ENCODE peak calls at places on chromosomes 6 and 20, in four cellular contexts. One of them, this sample, is unnamed.

GRCh38 chr6:132937466-132937906 is 123.1 kb downstream of the RPS12 start:
- DNase-seq in mesendoderm: peak; percentile 74
- DNase-seq in upper lobe of right lung: no peak
- DNase-seq in stomach: peak; percentile 64
- DNase-seq in this sample: peak; percentile 83

GRCh38 chr20:57603120-57603519 is 17.1 kb downstream of the ZBP1 start:
- DNase-seq in upper lobe of right lung: no peak
- DNase-seq in stomach: no peak
- DNase-seq in mesendoderm: no peak
- DNase-seq in this sample: no peak

GRCh38 chr6:17600527-17601388 is 656 bp downstream of the FAM8A1 start:
- DNase-seq in mesendoderm: peak; percentile 60
- DNase-seq in upper lobe of right lung: peak; percentile 85
- DNase-seq in stomach: peak; percentile 47
- DNase-seq in this sample: peak; percentile 66

GRCh38 chr6:157157228-157157627 is 166.1 kb downstream of the TMEM242 start:
- DNase-seq in upper lobe of right lung: no peak
- DNase-seq in stomach: no peak
- DNase-seq in mesendoderm: no peak
- DNase-seq in this sample: no peak

GRCh38 chr6:16511048-16511660 is 250.1 kb downstream of the ATXN1 start:
- DNase-seq in upper lobe of right lung: no peak
- DNase-seq in stomach: no peak
- DNase-seq in mesendoderm: peak; percentile 36
- DNase-seq in this sample: peak; percentile 34

GRCh38 chr6:143198312-143198711 is 137.6 kb downstream of the AIG1 start:
- DNase-seq in mesendoderm: no peak
- DNase-seq in stomach: no peak
- DNase-seq in upper lobe of right lung: no peak
- DNase-seq in this sample: no peak

GRCh38 chr6:144351338-144351737 is 66.2 kb downstream of the UTRN start:
- DNase-seq in upper lobe of right lung: no peak
- DNase-seq in stomach: no peak
- DNase-seq in mesendoderm: no peak
- DNase-seq in this sample: no peak

GRCh38 chr20:41408986-41409385 is 42.4 kb upstream of the EMILIN3 start:
- DNase-seq in upper lobe of right lung: no peak
- DNase-seq in mesendoderm: no peak
- DNase-seq in stomach: no peak
- DNase-seq in this sample: no peak

GRCh38 chr6:7454696-7455095 is 65.1 kb downstream of the RIOK1 start:
- DNase-seq in upper lobe of right lung: no peak
- DNase-seq in mesendoderm: no peak
- DNase-seq in stomach: no peak
- DNase-seq in this sample: no peak

GRCh38 chr20:3606021-3606420 is 57.2 kb downstream of the GFRA4 start:
- DNase-seq in mesendoderm: no peak
- DNase-seq in upper lobe of right lung: no peak
- DNase-seq in stomach: no peak
- DNase-seq in this sample: no peak

GRCh38 chr6:35427851-35428321 is 24.3 kb upstream of the FANCE start:
- DNase-seq in upper lobe of right lung: no peak
- DNase-seq in mesendoderm: no peak
- DNase-seq in stomach: no peak
- DNase-seq in this sample: no peak

GRCh38 chr6:100801036-100801435 is 80.1 kb downstream of the ASCC3 start:
- DNase-seq in stomach: no peak
- DNase-seq in mesendoderm: no peak
- DNase-seq in upper lobe of right lung: no peak
- DNase-seq in this sample: no peak

GRCh38 chr6:110414669-110415296 is 592 bp downstream of the DDO start:
- DNase-seq in upper lobe of right lung: peak; percentile 73
- DNase-seq in stomach: no peak
- DNase-seq in mesendoderm: no peak
- DNase-seq in this sample: no peak
- H3K27ac ChIP-seq in upper lobe of right lung: peak overlapping the region; percentile 77
- H3K27ac ChIP-seq in stomach: peak overlapping the region; percentile 64
- H3K27ac ChIP-seq in mesendoderm: no peak overlapping the region
- H3K27ac ChIP-seq in this sample: peak overlapping the region; percentile 81

DNA sequence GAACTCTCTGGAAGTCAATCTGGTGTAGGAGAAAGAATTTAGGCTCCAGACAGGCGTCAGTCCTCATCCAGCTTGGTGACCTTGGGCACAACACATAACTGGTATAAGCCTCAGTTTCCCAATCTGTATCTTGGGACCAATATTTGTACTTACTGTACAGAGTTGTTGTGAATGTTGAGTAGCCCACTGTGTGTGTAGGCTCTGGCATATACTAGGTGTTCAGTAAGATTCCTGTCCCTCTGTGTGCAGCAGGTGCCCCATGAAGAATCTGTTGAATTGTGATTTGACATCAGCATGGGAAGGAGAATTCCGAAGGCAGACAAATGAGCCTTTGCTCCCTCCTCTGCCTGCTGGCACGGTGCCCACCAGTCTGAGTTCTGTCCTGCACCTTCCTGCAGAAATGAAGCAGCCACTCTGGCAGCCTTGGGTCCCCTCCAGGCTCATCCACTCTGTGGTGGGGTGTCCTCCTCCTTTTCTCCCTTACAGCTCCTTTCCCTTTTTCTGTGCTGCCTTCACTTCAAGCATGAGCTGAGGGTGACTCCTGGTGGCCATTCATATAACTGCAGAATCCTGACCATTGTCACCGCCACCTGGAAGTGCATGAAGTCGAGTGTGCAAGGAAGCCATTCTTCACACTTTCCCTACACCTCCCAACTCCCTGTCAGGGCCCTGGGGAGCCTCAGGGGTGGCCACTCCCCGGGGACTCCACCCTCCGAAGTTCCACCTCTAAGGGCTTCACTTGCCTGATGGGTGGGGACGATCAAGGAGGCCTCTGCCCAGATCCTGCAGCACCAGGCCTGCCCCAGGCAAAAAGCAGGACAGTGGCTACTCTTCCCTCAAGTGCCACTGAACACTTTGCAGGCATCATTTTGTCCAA is 48.2 kb downstream of the MRPL14 start:
- DNase-seq in upper lobe of right lung: no peak
- DNase-seq in mesendoderm: peak; percentile 82
- DNase-seq in stomach: peak; percentile 82
- DNase-seq in this sample: peak; percentile 83
- H3K4me3 ChIP-seq in upper lobe of right lung: no peak overlapping the region
- H3K4me3 ChIP-seq in mesendoderm: no peak overlapping the region
- H3K4me3 ChIP-seq in stomach: no peak overlapping the region
- H3K4me3 ChIP-seq in this sample: no peak overlapping the region

DNA sequence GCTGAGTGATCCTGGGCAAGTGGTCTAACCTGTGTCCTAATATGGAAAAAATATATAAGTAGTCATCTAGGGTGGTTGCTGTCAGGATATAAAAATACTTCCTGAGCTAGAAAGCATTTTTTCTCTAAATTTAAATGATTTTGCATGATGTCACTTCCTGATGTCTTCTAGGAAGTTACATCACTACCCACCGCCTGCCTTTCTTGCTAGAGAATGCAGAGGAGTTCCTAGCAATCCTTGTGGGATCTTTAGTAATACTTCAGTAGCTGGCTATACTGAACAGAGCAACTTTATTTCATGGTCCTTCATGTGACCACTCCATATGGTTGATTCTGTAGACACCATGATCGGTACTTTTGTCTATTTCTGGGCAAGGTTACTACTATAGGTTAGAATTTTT is 228.2 kb upstream of the CEP162 start:
- DNase-seq in upper lobe of right lung: no peak
- DNase-seq in stomach: no peak
- DNase-seq in mesendoderm: no peak
- DNase-seq in this sample: no peak
- H3K27ac ChIP-seq in upper lobe of right lung: no peak overlapping the region
- H3K27ac ChIP-seq in stomach: no peak overlapping the region
- H3K27ac ChIP-seq in mesendoderm: no peak overlapping the region
- H3K27ac ChIP-seq in this sample: no peak overlapping the region

DNA sequence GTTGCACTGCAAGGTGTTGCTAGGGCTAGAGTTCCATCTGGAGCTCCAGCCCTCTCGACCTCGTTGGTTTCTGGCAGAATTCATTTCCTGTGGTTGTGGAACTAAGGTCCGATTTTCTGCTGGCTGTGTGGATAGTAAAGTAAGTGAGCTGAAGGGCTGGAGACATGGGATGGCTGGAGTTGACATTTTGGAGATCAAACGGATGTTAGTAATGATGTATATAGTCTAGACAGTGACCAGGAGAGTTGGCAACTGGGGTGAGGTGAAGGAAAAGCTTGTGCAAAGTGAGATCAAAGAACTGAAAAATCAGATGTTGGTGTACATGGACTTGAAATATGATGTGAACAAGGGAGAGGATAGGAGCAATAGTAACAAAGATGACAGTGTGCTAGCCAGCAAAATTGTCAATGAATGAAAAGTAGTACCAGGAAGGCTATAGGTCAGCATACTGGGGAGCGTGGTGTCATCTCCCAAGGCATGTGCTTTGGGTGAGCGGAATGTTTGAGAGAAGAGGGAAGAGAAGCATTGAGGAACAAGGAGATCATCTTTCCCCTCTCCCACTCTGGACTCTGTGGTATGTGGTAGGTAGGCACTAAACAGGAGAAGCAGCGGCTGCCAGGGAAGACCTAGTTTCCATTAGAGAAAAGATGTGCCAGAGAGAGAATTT is 7.8 kb downstream of the QRSL1 start:
- DNase-seq in stomach: no peak
- DNase-seq in upper lobe of right lung: no peak
- DNase-seq in mesendoderm: peak; percentile 11
- DNase-seq in this sample: no peak
- H3K4me3 ChIP-seq in stomach: no peak overlapping the region
- H3K4me3 ChIP-seq in upper lobe of right lung: no peak overlapping the region
- H3K4me3 ChIP-seq in mesendoderm: no peak overlapping the region
- H3K4me3 ChIP-seq in this sample: no peak overlapping the region

GRCh38 chr6:43517503-43518357 is 841 bp downstream of the POLR1C start:
- DNase-seq in mesendoderm: peak; percentile 36
- DNase-seq in stomach: no peak
- DNase-seq in upper lobe of right lung: no peak
- DNase-seq in this sample: no peak

GRCh38 chr6:43516367-43516696 is 394 bp downstream of the YIPF3 start:
- DNase-seq in stomach: no peak
- DNase-seq in mesendoderm: no peak
- DNase-seq in upper lobe of right lung: no peak
- DNase-seq in this sample: no peak

GRCh38 chr6:43511824-43512415 is 1.8 kb upstream of the LRRC73 start:
- DNase-seq in mesendoderm: no peak
- DNase-seq in stomach: no peak
- DNase-seq in upper lobe of right lung: no peak
- DNase-seq in this sample: no peak

GRCh38 chr6:43516697-43517502 is at the start of the genes POLR1C and YIPF3:
- DNase-seq in mesendoderm: peak; percentile 99
- DNase-seq in upper lobe of right lung: peak; percentile 97
- DNase-seq in stomach: peak; percentile 99
- DNase-seq in this sample: peak; percentile 99

DNA sequence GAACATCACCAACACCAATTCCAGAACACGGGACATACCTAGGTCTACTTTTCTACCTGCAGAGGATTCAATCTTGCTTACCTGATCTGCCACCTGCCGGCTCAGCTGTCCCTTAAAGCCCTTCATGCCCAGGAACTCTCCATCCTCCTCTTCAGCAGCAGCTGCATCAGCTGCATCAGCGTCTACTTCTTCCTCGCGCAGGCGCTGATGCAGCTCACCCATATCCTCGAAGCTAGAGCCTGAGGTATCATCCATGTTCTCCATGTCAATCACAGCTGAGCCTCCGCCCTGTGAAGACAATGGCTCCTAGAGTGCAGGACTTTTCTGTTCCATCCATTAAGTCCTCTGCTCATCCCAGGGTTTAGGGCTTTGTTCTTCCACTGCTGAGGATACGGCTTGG is 918 bp downstream of the YIPF3 start:
- DNase-seq in stomach: no peak
- DNase-seq in mesendoderm: no peak
- DNase-seq in upper lobe of right lung: no peak
- DNase-seq in this sample: no peak
- H3K27ac ChIP-seq in stomach: peak overlapping the region; percentile 93
- H3K27ac ChIP-seq in mesendoderm: no peak overlapping the region
- H3K27ac ChIP-seq in upper lobe of right lung: peak overlapping the region; percentile 85
- H3K27ac ChIP-seq in this sample: peak overlapping the region; percentile 88

GRCh38 chr20:63707558-63708300 is at the start of the genes ARFRP1 and ZGPAT:
- DNase-seq in upper lobe of right lung: peak; percentile 96
- DNase-seq in stomach: peak; percentile 91
- DNase-seq in mesendoderm: peak; percentile 91
- DNase-seq in this sample: peak; percentile 87

GRCh38 chr20:63706852-63707557 is 771 bp downstream of the ARFRP1 start:
- DNase-seq in upper lobe of right lung: peak; percentile 83
- DNase-seq in mesendoderm: peak; percentile 37
- DNase-seq in stomach: no peak
- DNase-seq in this sample: peak; percentile 42

GRCh38 chr20:63711085-63711645 is 3.3 kb downstream of the ZGPAT start:
- DNase-seq in stomach: no peak
- DNase-seq in mesendoderm: no peak
- DNase-seq in upper lobe of right lung: no peak
- DNase-seq in this sample: no peak

GRCh38 chr20:63708301-63709148 is 686 bp downstream of the ZGPAT start:
- DNase-seq in upper lobe of right lung: peak; percentile 66
- DNase-seq in mesendoderm: no peak
- DNase-seq in stomach: no peak
- DNase-seq in this sample: peak; percentile 13

DNA sequence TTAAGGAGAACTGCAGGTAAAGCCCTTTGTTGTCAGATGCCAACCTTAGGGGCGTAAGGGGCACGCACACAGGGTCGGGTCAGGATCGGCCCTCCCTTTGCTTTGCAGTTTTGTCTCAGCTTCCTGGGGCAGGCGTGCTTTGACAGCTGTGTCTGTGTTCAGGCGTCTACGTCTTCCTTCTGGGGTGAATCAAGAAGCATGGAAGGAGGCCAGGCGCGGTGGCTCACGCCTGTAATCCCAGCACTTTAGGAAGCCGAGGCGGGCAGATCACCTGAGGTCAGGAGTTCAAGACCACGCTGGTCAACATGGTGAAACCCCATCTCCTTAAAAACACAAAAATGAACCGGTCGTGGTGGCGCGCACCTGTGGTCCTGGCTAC is 1.3 kb downstream of the ZGPAT start:
- DNase-seq in upper lobe of right lung: no peak
- DNase-seq in mesendoderm: no peak
- DNase-seq in stomach: no peak
- DNase-seq in this sample: no peak
- H3K4me3 ChIP-seq in upper lobe of right lung: peak overlapping the region; percentile 75
- H3K4me3 ChIP-seq in mesendoderm: no peak overlapping the region
- H3K4me3 ChIP-seq in stomach: peak overlapping the region; percentile 94
- H3K4me3 ChIP-seq in this sample: no peak overlapping the region

GRCh38 chr20:43680976-43681375 is 14.1 kb downstream of the MYBL2 start:
- DNase-seq in mesendoderm: no peak
- DNase-seq in stomach: no peak
- DNase-seq in upper lobe of right lung: no peak
- DNase-seq in this sample: no peak
- H3K27ac ChIP-seq in mesendoderm: no peak overlapping the region
- H3K27ac ChIP-seq in stomach: no peak overlapping the region
- H3K27ac ChIP-seq in upper lobe of right lung: no peak overlapping the region
- H3K27ac ChIP-seq in this sample: peak overlapping the region; percentile 89

This sample was measured in body of pancreas.